ENCODE peak calls at places on chromosomes 16 and 17, in ten cellular contexts. One of them, this sample, is unnamed.

GRCh38 chr16:66240996-66241395 is 125.5 kb upstream of the CDH5 start:
- DNase-seq in CD4-positive, alpha-beta T cell: no peak
- DNase-seq in naive thymus-derived CD8-positive, alpha-beta T cell: no peak
- DNase-seq in HEK293T: no peak
- DNase-seq in DMS53: no peak
- DNase-seq in astrocyte of the cerebellum: no peak
- DNase-seq in activated CD4-positive, alpha-beta T cell treated with anti-CD3 and anti-CD28 coated beads for 36 hours: no peak
- DNase-seq in endothelial cell: no peak
- DNase-seq in Ammon's horn: no peak
- DNase-seq in GM04504: no peak
- DNase-seq in this sample: no peak

GRCh38 chr16:19130852-19131808 is 17.4 kb downstream of the ITPRIPL2 start:
- DNase-seq in CD4-positive, alpha-beta T cell: no peak
- DNase-seq in naive thymus-derived CD8-positive, alpha-beta T cell: no peak
- DNase-seq in HEK293T: no peak
- DNase-seq in DMS53: peak
- DNase-seq in astrocyte of the cerebellum: peak
- DNase-seq in activated CD4-positive, alpha-beta T cell treated with anti-CD3 and anti-CD28 coated beads for 36 hours: peak
- DNase-seq in endothelial cell: peak
- DNase-seq in Ammon's horn: peak
- DNase-seq in GM04504: peak
- DNase-seq in this sample: no peak

GRCh38 chr16:75593825-75594820 is 27.9 kb downstream of the GABARAPL2 start:
- DNase-seq in CD4-positive, alpha-beta T cell: no peak
- DNase-seq in naive thymus-derived CD8-positive, alpha-beta T cell: no peak
- DNase-seq in HEK293T: no peak
- DNase-seq in DMS53: peak
- DNase-seq in astrocyte of the cerebellum: peak
- DNase-seq in activated CD4-positive, alpha-beta T cell treated with anti-CD3 and anti-CD28 coated beads for 36 hours: peak
- DNase-seq in endothelial cell: peak
- DNase-seq in Ammon's horn: no peak
- DNase-seq in GM04504: peak
- DNase-seq in this sample: no peak

GRCh38 chr16:53257001-53257400 is 177.3 kb upstream of the RBL2 start:
- DNase-seq in CD4-positive, alpha-beta T cell: no peak
- DNase-seq in naive thymus-derived CD8-positive, alpha-beta T cell: no peak
- DNase-seq in HEK293T: no peak
- DNase-seq in DMS53: no peak
- DNase-seq in astrocyte of the cerebellum: peak
- DNase-seq in activated CD4-positive, alpha-beta T cell treated with anti-CD3 and anti-CD28 coated beads for 36 hours: no peak
- DNase-seq in endothelial cell: no peak
- DNase-seq in Ammon's horn: no peak
- DNase-seq in GM04504: peak
- DNase-seq in this sample: peak

GRCh38 chr16:27317320-27317719 is 3.5 kb downstream of the IL4R start:
- DNase-seq in CD4-positive, alpha-beta T cell: no peak
- DNase-seq in naive thymus-derived CD8-positive, alpha-beta T cell: no peak
- DNase-seq in HEK293T: no peak
- DNase-seq in DMS53: no peak
- DNase-seq in astrocyte of the cerebellum: no peak
- DNase-seq in activated CD4-positive, alpha-beta T cell treated with anti-CD3 and anti-CD28 coated beads for 36 hours: peak
- DNase-seq in endothelial cell: no peak
- DNase-seq in Ammon's horn: no peak
- DNase-seq in GM04504: no peak
- DNase-seq in this sample: no peak

GRCh38 chr17:39082482-39082881 is 69.0 kb downstream of the PLXDC1 start:
- DNase-seq in CD4-positive, alpha-beta T cell: no peak
- DNase-seq in naive thymus-derived CD8-positive, alpha-beta T cell: no peak
- DNase-seq in HEK293T: no peak
- DNase-seq in DMS53: no peak
- DNase-seq in astrocyte of the cerebellum: no peak
- DNase-seq in activated CD4-positive, alpha-beta T cell treated with anti-CD3 and anti-CD28 coated beads for 36 hours: no peak
- DNase-seq in endothelial cell: no peak
- DNase-seq in Ammon's horn: no peak
- DNase-seq in GM04504: no peak
- DNase-seq in this sample: no peak

GRCh38 chr16:21186326-21186691 is 25.1 kb downstream of the ZP2 start:
- DNase-seq in CD4-positive, alpha-beta T cell: no peak
- DNase-seq in naive thymus-derived CD8-positive, alpha-beta T cell: no peak
- DNase-seq in HEK293T: no peak
- DNase-seq in DMS53: no peak
- DNase-seq in astrocyte of the cerebellum: no peak
- DNase-seq in activated CD4-positive, alpha-beta T cell treated with anti-CD3 and anti-CD28 coated beads for 36 hours: no peak
- DNase-seq in endothelial cell: no peak
- DNase-seq in Ammon's horn: no peak
- DNase-seq in GM04504: no peak
- DNase-seq in this sample: no peak

GRCh38 chr17:81208651-81209050 is 14.1 kb downstream of the CEP131 start:
- DNase-seq in CD4-positive, alpha-beta T cell: no peak
- DNase-seq in naive thymus-derived CD8-positive, alpha-beta T cell: no peak
- DNase-seq in HEK293T: no peak
- DNase-seq in DMS53: no peak
- DNase-seq in astrocyte of the cerebellum: no peak
- DNase-seq in activated CD4-positive, alpha-beta T cell treated with anti-CD3 and anti-CD28 coated beads for 36 hours: no peak
- DNase-seq in endothelial cell: no peak
- DNase-seq in Ammon's horn: no peak
- DNase-seq in GM04504: no peak
- DNase-seq in this sample: no peak

GRCh38 chr17:72024457-72024856 is 96.4 kb upstream of the SOX9 start:
- DNase-seq in CD4-positive, alpha-beta T cell: no peak
- DNase-seq in naive thymus-derived CD8-positive, alpha-beta T cell: no peak
- DNase-seq in HEK293T: no peak
- DNase-seq in DMS53: no peak
- DNase-seq in astrocyte of the cerebellum: no peak
- DNase-seq in activated CD4-positive, alpha-beta T cell treated with anti-CD3 and anti-CD28 coated beads for 36 hours: no peak
- DNase-seq in endothelial cell: no peak
- DNase-seq in Ammon's horn: no peak
- DNase-seq in GM04504: no peak
- DNase-seq in this sample: no peak

GRCh38 chr17:80259642-80260535 is 763 bp upstream of the RNF213 start:
- DNase-seq in CD4-positive, alpha-beta T cell: peak
- DNase-seq in naive thymus-derived CD8-positive, alpha-beta T cell: peak
- DNase-seq in HEK293T: peak
- DNase-seq in DMS53: peak
- DNase-seq in astrocyte of the cerebellum: peak
- DNase-seq in activated CD4-positive, alpha-beta T cell treated with anti-CD3 and anti-CD28 coated beads for 36 hours: peak
- DNase-seq in endothelial cell: peak
- DNase-seq in Ammon's horn: no peak
- DNase-seq in GM04504: peak
- DNase-seq in this sample: no peak

GRCh38 chr17:77708049-77708448 is 250.5 kb upstream of the TNRC6C start:
- DNase-seq in CD4-positive, alpha-beta T cell: no peak
- DNase-seq in naive thymus-derived CD8-positive, alpha-beta T cell: no peak
- DNase-seq in HEK293T: no peak
- DNase-seq in DMS53: no peak
- DNase-seq in astrocyte of the cerebellum: no peak
- DNase-seq in activated CD4-positive, alpha-beta T cell treated with anti-CD3 and anti-CD28 coated beads for 36 hours: no peak
- DNase-seq in endothelial cell: no peak
- DNase-seq in Ammon's horn: no peak
- DNase-seq in GM04504: no peak
- DNase-seq in this sample: no peak

GRCh38 chr16:749010-749409 is 8.2 kb upstream of the CIAO3 start:
- DNase-seq in CD4-positive, alpha-beta T cell: no peak
- DNase-seq in naive thymus-derived CD8-positive, alpha-beta T cell: no peak
- DNase-seq in HEK293T: no peak
- DNase-seq in DMS53: no peak
- DNase-seq in astrocyte of the cerebellum: peak
- DNase-seq in activated CD4-positive, alpha-beta T cell treated with anti-CD3 and anti-CD28 coated beads for 36 hours: no peak
- DNase-seq in endothelial cell: no peak
- DNase-seq in Ammon's horn: no peak
- DNase-seq in GM04504: peak
- DNase-seq in this sample: no peak

GRCh38 chr17:55273579-55274370 is 9.0 kb downstream of the HLF start:
- DNase-seq in CD4-positive, alpha-beta T cell: no peak
- DNase-seq in naive thymus-derived CD8-positive, alpha-beta T cell: no peak
- DNase-seq in HEK293T: no peak
- DNase-seq in DMS53: no peak
- DNase-seq in astrocyte of the cerebellum: no peak
- DNase-seq in activated CD4-positive, alpha-beta T cell treated with anti-CD3 and anti-CD28 coated beads for 36 hours: no peak
- DNase-seq in endothelial cell: no peak
- DNase-seq in Ammon's horn: peak
- DNase-seq in GM04504: no peak
- DNase-seq in this sample: peak

GRCh38 chr16:709651-710499 is 4.3 kb upstream of the FBXL16 start:
- DNase-seq in CD4-positive, alpha-beta T cell: no peak
- DNase-seq in naive thymus-derived CD8-positive, alpha-beta T cell: no peak
- DNase-seq in HEK293T: peak
- DNase-seq in DMS53: peak
- DNase-seq in astrocyte of the cerebellum: no peak
- DNase-seq in activated CD4-positive, alpha-beta T cell treated with anti-CD3 and anti-CD28 coated beads for 36 hours: no peak
- DNase-seq in endothelial cell: no peak
- DNase-seq in Ammon's horn: peak
- DNase-seq in GM04504: no peak
- DNase-seq in this sample: no peak

GRCh38 chr17:78925662-78926555 is 722 bp upstream of the TIMP2 start:
- DNase-seq in CD4-positive, alpha-beta T cell: no peak
- DNase-seq in naive thymus-derived CD8-positive, alpha-beta T cell: no peak
- DNase-seq in HEK293T: peak
- DNase-seq in DMS53: peak
- DNase-seq in astrocyte of the cerebellum: peak
- DNase-seq in activated CD4-positive, alpha-beta T cell treated with anti-CD3 and anti-CD28 coated beads for 36 hours: no peak
- DNase-seq in endothelial cell: peak
- DNase-seq in Ammon's horn: peak
- DNase-seq in GM04504: peak
- DNase-seq in this sample: no peak

GRCh38 chr16:48687421-48688038 is 77.5 kb upstream of the N4BP1 start:
- DNase-seq in CD4-positive, alpha-beta T cell: peak
- DNase-seq in naive thymus-derived CD8-positive, alpha-beta T cell: no peak
- DNase-seq in HEK293T: peak
- DNase-seq in DMS53: peak
- DNase-seq in astrocyte of the cerebellum: peak
- DNase-seq in activated CD4-positive, alpha-beta T cell treated with anti-CD3 and anti-CD28 coated beads for 36 hours: peak
- DNase-seq in endothelial cell: peak
- DNase-seq in Ammon's horn: peak
- DNase-seq in GM04504: peak
- DNase-seq in this sample: peak

GRCh38 chr16:66290431-66290830 is 76.1 kb upstream of the CDH5 start:
- DNase-seq in CD4-positive, alpha-beta T cell: no peak
- DNase-seq in naive thymus-derived CD8-positive, alpha-beta T cell: no peak
- DNase-seq in HEK293T: no peak
- DNase-seq in DMS53: no peak
- DNase-seq in astrocyte of the cerebellum: no peak
- DNase-seq in activated CD4-positive, alpha-beta T cell treated with anti-CD3 and anti-CD28 coated beads for 36 hours: no peak
- DNase-seq in endothelial cell: no peak
- DNase-seq in Ammon's horn: no peak
- DNase-seq in GM04504: no peak
- DNase-seq in this sample: no peak

GRCh38 chr17:66302761-66303626 is 581 bp downstream of the PRKCA start:
- DNase-seq in CD4-positive, alpha-beta T cell: peak
- DNase-seq in naive thymus-derived CD8-positive, alpha-beta T cell: peak
- DNase-seq in HEK293T: peak
- DNase-seq in DMS53: peak
- DNase-seq in astrocyte of the cerebellum: no peak
- DNase-seq in activated CD4-positive, alpha-beta T cell treated with anti-CD3 and anti-CD28 coated beads for 36 hours: peak
- DNase-seq in endothelial cell: peak
- DNase-seq in Ammon's horn: peak
- DNase-seq in GM04504: no peak
- DNase-seq in this sample: no peak

GRCh38 chr17:15957206-15957605 is 12.3 kb downstream of the ADORA2B start:
- DNase-seq in CD4-positive, alpha-beta T cell: no peak
- DNase-seq in naive thymus-derived CD8-positive, alpha-beta T cell: no peak
- DNase-seq in HEK293T: no peak
- DNase-seq in DMS53: no peak
- DNase-seq in astrocyte of the cerebellum: no peak
- DNase-seq in activated CD4-positive, alpha-beta T cell treated with anti-CD3 and anti-CD28 coated beads for 36 hours: peak
- DNase-seq in endothelial cell: no peak
- DNase-seq in Ammon's horn: no peak
- DNase-seq in GM04504: no peak
- DNase-seq in this sample: no peak

GRCh38 chr17:64706224-64707076 is 44.3 kb upstream of the SMURF2 start:
- DNase-seq in CD4-positive, alpha-beta T cell: no peak
- DNase-seq in naive thymus-derived CD8-positive, alpha-beta T cell: no peak
- DNase-seq in HEK293T: no peak
- DNase-seq in DMS53: no peak
- DNase-seq in astrocyte of the cerebellum: no peak
- DNase-seq in activated CD4-positive, alpha-beta T cell treated with anti-CD3 and anti-CD28 coated beads for 36 hours: no peak
- DNase-seq in endothelial cell: peak
- DNase-seq in Ammon's horn: no peak
- DNase-seq in GM04504: no peak
- DNase-seq in this sample: no peak

GRCh38 chr17:28612531-28612930 is 1.5 kb downstream of the RSKR start:
- DNase-seq in CD4-positive, alpha-beta T cell: no peak
- DNase-seq in naive thymus-derived CD8-positive, alpha-beta T cell: no peak
- DNase-seq in HEK293T: no peak
- DNase-seq in DMS53: peak
- DNase-seq in astrocyte of the cerebellum: no peak
- DNase-seq in activated CD4-positive, alpha-beta T cell treated with anti-CD3 and anti-CD28 coated beads for 36 hours: no peak
- DNase-seq in endothelial cell: no peak
- DNase-seq in Ammon's horn: no peak
- DNase-seq in GM04504: no peak
- DNase-seq in this sample: no peak

GRCh38 chr17:48645639-48646182 is 19.6 kb upstream of the HOXB9 start:
- DNase-seq in CD4-positive, alpha-beta T cell: no peak
- DNase-seq in naive thymus-derived CD8-positive, alpha-beta T cell: no peak
- DNase-seq in HEK293T: no peak
- DNase-seq in DMS53: no peak
- DNase-seq in astrocyte of the cerebellum: no peak
- DNase-seq in activated CD4-positive, alpha-beta T cell treated with anti-CD3 and anti-CD28 coated beads for 36 hours: no peak
- DNase-seq in endothelial cell: no peak
- DNase-seq in Ammon's horn: no peak
- DNase-seq in GM04504: no peak
- DNase-seq in this sample: no peak

GRCh38 chr16:68658258-68658973 is 13.3 kb downstream of the CDH3 start:
- DNase-seq in CD4-positive, alpha-beta T cell: no peak
- DNase-seq in naive thymus-derived CD8-positive, alpha-beta T cell: no peak
- DNase-seq in HEK293T: no peak
- DNase-seq in DMS53: no peak
- DNase-seq in astrocyte of the cerebellum: peak
- DNase-seq in activated CD4-positive, alpha-beta T cell treated with anti-CD3 and anti-CD28 coated beads for 36 hours: no peak
- DNase-seq in endothelial cell: no peak
- DNase-seq in Ammon's horn: no peak
- DNase-seq in GM04504: peak
- DNase-seq in this sample: peak

GRCh38 chr16:48076455-48077012 is 79.3 kb downstream of the ABCC12 start:
- DNase-seq in CD4-positive, alpha-beta T cell: no peak
- DNase-seq in naive thymus-derived CD8-positive, alpha-beta T cell: no peak
- DNase-seq in HEK293T: no peak
- DNase-seq in DMS53: no peak
- DNase-seq in astrocyte of the cerebellum: no peak
- DNase-seq in activated CD4-positive, alpha-beta T cell treated with anti-CD3 and anti-CD28 coated beads for 36 hours: no peak
- DNase-seq in endothelial cell: no peak
- DNase-seq in Ammon's horn: no peak
- DNase-seq in GM04504: no peak
- DNase-seq in this sample: no peak

GRCh38 chr16:68297908-68298307 is 12.8 kb downstream of the SLC7A6OS start:
- DNase-seq in CD4-positive, alpha-beta T cell: no peak
- DNase-seq in naive thymus-derived CD8-positive, alpha-beta T cell: no peak
- DNase-seq in HEK293T: no peak
- DNase-seq in DMS53: peak
- DNase-seq in astrocyte of the cerebellum: no peak
- DNase-seq in activated CD4-positive, alpha-beta T cell treated with anti-CD3 and anti-CD28 coated beads for 36 hours: no peak
- DNase-seq in endothelial cell: no peak
- DNase-seq in Ammon's horn: no peak
- DNase-seq in GM04504: no peak
- DNase-seq in this sample: no peak

GRCh38 chr17:75983501-75984181 is 4.6 kb downstream of the TEN1 start:
- DNase-seq in CD4-positive, alpha-beta T cell: no peak
- DNase-seq in naive thymus-derived CD8-positive, alpha-beta T cell: no peak
- DNase-seq in HEK293T: no peak
- DNase-seq in DMS53: no peak
- DNase-seq in astrocyte of the cerebellum: no peak
- DNase-seq in activated CD4-positive, alpha-beta T cell treated with anti-CD3 and anti-CD28 coated beads for 36 hours: no peak
- DNase-seq in endothelial cell: no peak
- DNase-seq in Ammon's horn: no peak
- DNase-seq in GM04504: no peak
- DNase-seq in this sample: no peak

GRCh38 chr17:72771734-72772133 is 320.8 kb downstream of the SLC39A11 start:
- DNase-seq in CD4-positive, alpha-beta T cell: no peak
- DNase-seq in naive thymus-derived CD8-positive, alpha-beta T cell: no peak
- DNase-seq in HEK293T: no peak
- DNase-seq in DMS53: no peak
- DNase-seq in astrocyte of the cerebellum: no peak
- DNase-seq in activated CD4-positive, alpha-beta T cell treated with anti-CD3 and anti-CD28 coated beads for 36 hours: no peak
- DNase-seq in endothelial cell: no peak
- DNase-seq in Ammon's horn: no peak
- DNase-seq in GM04504: no peak
- DNase-seq in this sample: no peak

This sample was measured in kidney epithelial cell.